ENCODE peak calls at places on chromosomes 13 and 19, in seven cellular contexts. G is MCF 10A, V is renal cortical epithelial cell, L is AG04449, O is NCI-H510A treated with DMSO at 0.1 percent for 48 hours, N is fibroblast of gingiva, X is NCI-H2081. I is an unnamed sample.

GRCh38 chr13:30889196-30889690 is 16.8 kb upstream of the MEDAG start:
- DNase-seq in G (no peak), V (no peak), L (no peak), O (no peak), N (no peak), X (no peak), I (no peak)

GRCh38 chr19:51733742-51734522 is 10.1 kb upstream of the HAS1 start:
- DNase-seq in G (no peak), V (no peak), L (no peak), O (no peak), N (no peak), X (no peak), I (no peak)

GRCh38 chr19:57515218-57515617 is 11.9 kb upstream of the ZNF549 start:
- DNase-seq in G (no peak), V (no peak), L (no peak), O (no peak), N (no peak), X (no peak), I (no peak)

GRCh38 chr13:87788363-87788762 is 117.2 kb downstream of the SLITRK5 start:
- DNase-seq in G (no peak), V (no peak), L (no peak), O (no peak), N (no peak), X (no peak), I (no peak)

GRCh38 chr19:2376784-2377519 is 16.9 kb downstream of the TMPRSS9 start:
- DNase-seq in G (no peak), V (no peak), L (no peak), O (no peak), N (no peak), X (no peak), I (no peak)

GRCh38 chr19:1258707-1259205 is 10.4 kb downstream of the MIDN start:
- DNase-seq in G (no peak), V (no peak), L (no peak), O (no peak), N (no peak), X (no peak), I (no peak)

GRCh38 chr19:56133858-56134654 is 7.0 kb upstream of the ZNF444 start:
- DNase-seq in G (peak), V (peak), L (no peak), O (no peak), N (no peak), X (no peak), I (no peak)

GRCh38 chr19:5128251-5128931 is 159.5 kb downstream of the KDM4B start:
- DNase-seq in G (no peak), V (no peak), L (no peak), O (peak), N (peak), X (no peak), I (no peak)

GRCh38 chr13:102323505-102323904 is 78.3 kb downstream of the FGF14 start:
- DNase-seq in G (no peak), V (no peak), L (no peak), O (no peak), N (no peak), X (no peak), I (no peak)

GRCh38 chr19:17248011-17248776 is 2.5 kb upstream of the NR2F6 start:
- DNase-seq in G (no peak), V (no peak), L (no peak), O (peak), N (no peak), X (no peak), I (peak)

GRCh38 chr19:2123682-2124387 is 27.1 kb downstream of the IZUMO4 start:
- DNase-seq in G (no peak), V (no peak), L (no peak), O (no peak), N (no peak), X (no peak), I (no peak)

GRCh38 chr13:51584731-51585191 is 499 bp downstream of the WDFY2 start:
- DNase-seq in G (peak), V (peak), L (no peak), O (peak), N (peak), X (peak), I (no peak)

GRCh38 chr13:109096101-109096500 is 466.7 kb downstream of the MYO16 start:
- DNase-seq in G (peak), V (no peak), L (no peak), O (no peak), N (no peak), X (no peak), I (no peak)

GRCh38 chr19:3642987-3643386 is 16.4 kb upstream of the CACTIN start:
- DNase-seq in G (no peak), V (no peak), L (no peak), O (no peak), N (no peak), X (no peak), I (no peak)

GRCh38 chr19:54481326-54481930 is 8.3 kb upstream of the CDC42EP5 start:
- DNase-seq in G (peak), V (peak), L (no peak), O (no peak), N (no peak), X (peak), I (no peak)

GRCh38 chr19:14070268-14071050 is 2.1 kb upstream of the MISP3 start:
- DNase-seq in G (no peak), V (no peak), L (no peak), O (no peak), N (no peak), X (no peak), I (no peak)

GRCh38 chr19:11382898-11383705 is 1.0 kb downstream of the EPOR start:
- DNase-seq in G (no peak), V (no peak), L (no peak), O (peak), N (no peak), X (no peak), I (no peak)

GRCh38 chr13:91346848-91347211 is 657 bp upstream of the MIR17HG start:
- DNase-seq in G (no peak), V (peak), L (no peak), O (peak), N (no peak), X (no peak), I (no peak)

GRCh38 chr13:75796825-75797224 is 160.7 kb downstream of the LMO7 start:
- DNase-seq in G (no peak), V (no peak), L (no peak), O (no peak), N (no peak), X (no peak), I (no peak)

GRCh38 chr13:106986033-106986484 is 418.1 kb upstream of the ARGLU1 start:
- DNase-seq in G (no peak), V (no peak), L (no peak), O (no peak), N (no peak), X (no peak), I (no peak)

GRCh38 chr13:91311491-91311890 is 36.0 kb upstream of the MIR17HG start:
- DNase-seq in G (no peak), V (no peak), L (no peak), O (no peak), N (no peak), X (no peak), I (no peak)

GRCh38 chr19:13404236-13404635 is 102.0 kb downstream of the CACNA1A start:
- DNase-seq in G (no peak), V (no peak), L (no peak), O (no peak), N (no peak), X (peak), I (no peak)

GRCh38 chr19:18741124-18741493 is 50.0 kb downstream of the COMP start:
- DNase-seq in G (no peak), V (no peak), L (no peak), O (peak), N (no peak), X (no peak), I (no peak)

GRCh38 chr19:46999377-46999776 is 20.3 kb upstream of the NPAS1 start:
- DNase-seq in G (no peak), V (no peak), L (no peak), O (no peak), N (no peak), X (no peak), I (no peak)

GRCh38 chr19:33954686-33955085 is 158.0 kb downstream of the KCTD15 start:
- DNase-seq in G (no peak), V (no peak), L (no peak), O (no peak), N (no peak), X (no peak), I (no peak)

GRCh38 chr19:16893686-16893990 is 4.8 kb downstream of the F2RL3 start:
- DNase-seq in G (no peak), V (no peak), L (no peak), O (no peak), N (no peak), X (no peak), I (no peak)

GRCh38 chr13:42039457-42039945 is 8.9 kb upstream of the DGKH start:
- DNase-seq in G (peak), V (no peak), L (no peak), O (no peak), N (no peak), X (no peak), I (no peak)

GRCh38 chr13:27619711-27620376 is 485 bp downstream of the LNX2 start:
- DNase-seq in G (peak), V (no peak), L (no peak), O (no peak), N (peak), X (peak), I (no peak)

GRCh38 chr13:23711355-23711754 is 141.1 kb downstream of the TNFRSF19 start:
- DNase-seq in G (no peak), V (no peak), L (no peak), O (no peak), N (no peak), X (no peak), I (no peak)

GRCh38 chr19:15404097-15404779 is 14.6 kb downstream of the AKAP8L start:
- DNase-seq in G (no peak), V (no peak), L (no peak), O (no peak), N (no peak), X (no peak), I (no peak)